ENCODE peak calls at places on chromosome 16, in eight cellular contexts. S is cardiac muscle cell, Q is osteoblast, U is BE2C, H is upper lobe of right lung, N is neural progenitor cell, Y is spleen, R is lung. M is an unnamed sample.
A peak's percentile ranks its signal among the peaks of the same experiment; 100 is the strongest.

GRCh38 chr16:11698271-11698689 is 30.0 kb downstream of the SNN start:
- DNase-seq in R (no peak), N (no peak), S (no peak), U (no peak), H (no peak), Q (no peak), Y (no peak), M (no peak)

GRCh38 chr16:12567602-12568001 is 236.1 kb downstream of the CPPED1 start:
- DNase-seq in U (no peak), H (no peak), S (no peak), R (no peak), N (no peak), Y (no peak), Q (no peak), M (no peak)

GRCh38 chr16:4927661-4928060 is 9.3 kb downstream of the PPL start:
- DNase-seq in N (no peak), Y (no peak), S (no peak), H (no peak), R (no peak), U (no peak), Q (peak; percentile 4), M (no peak)

GRCh38 chr16:71933913-71934696 is 38.8 kb downstream of the IST1 start:
- DNase-seq in S (no peak), N (peak; percentile 61), Y (no peak), Q (no peak), U (no peak), R (no peak), H (no peak), M (peak; percentile 39)

GRCh38 chr16:29790949-29791844 is 646 bp downstream of the KIF22 start:
- DNase-seq in Y (no peak), N (peak; percentile 30), R (no peak), H (no peak), S (no peak), Q (peak; percentile 85), U (no peak), M (no peak)

GRCh38 chr16:84603115-84603816 is 14.6 kb downstream of the COTL1 start:
- DNase-seq in U (peak; percentile 53), R (peak; percentile 76), Y (peak; percentile 91), H (peak; percentile 85), S (peak; percentile 97), N (no peak), Q (peak; percentile 98), M (peak; percentile 98)

GRCh38 chr16:19991614-19992013 is 82.1 kb downstream of the GPR139 start:
- DNase-seq in Y (no peak), H (no peak), R (no peak), N (no peak), Q (no peak), S (no peak), U (no peak), M (no peak)

GRCh38 chr16:8923199-8923598 is 40.5 kb downstream of the USP7 start:
- DNase-seq in U (no peak), R (no peak), S (no peak), Q (no peak), H (no peak), N (no peak), Y (no peak), M (no peak)

GRCh38 chr16:35252356-35252936 is 1793.0 kb downstream of the TP53TG3F start:
- DNase-seq in N (no peak), H (no peak), Y (no peak), Q (no peak), R (no peak), U (no peak), S (peak; percentile 0), M (peak; percentile 3)

GRCh38 chr16:76656951-76657498 is 379.8 kb downstream of the CNTNAP4 start:
- DNase-seq in H (no peak), U (peak; percentile 74), N (no peak), Y (no peak), R (no peak), S (no peak), Q (no peak), M (no peak)

GRCh38 chr16:86072328-86073102 is 173.6 kb downstream of the IRF8 start:
- DNase-seq in S (peak; percentile 80), R (peak; percentile 50), U (peak; percentile 69), Y (peak; percentile 71), H (no peak), N (peak; percentile 78), Q (peak; percentile 94), M (peak; percentile 87)

GRCh38 chr16:66167564-66168291 is 198.8 kb upstream of the CDH5 start:
- DNase-seq in R (no peak), Y (no peak), U (peak; percentile 20), S (peak; percentile 99), Q (peak; percentile 91), H (no peak), N (peak; percentile 15), M (peak; percentile 97)

GRCh38 chr16:68235882-68236803 is at the start of gene ESRP2:
- DNase-seq in S (no peak), R (peak; percentile 86), N (peak; percentile 62), Q (peak; percentile 72), H (peak; percentile 95), U (no peak), Y (peak; percentile 86), M (no peak)

GRCh38 chr16:25006504-25007055 is 8.6 kb downstream of the ARHGAP17 start:
- DNase-seq in N (no peak), U (peak; percentile 41), Q (no peak), Y (no peak), S (peak; percentile 80), R (no peak), H (no peak), M (peak; percentile 80)

GRCh38 chr16:81516478-81517149 is 72.0 kb downstream of the CMIP start:
- DNase-seq in H (peak; percentile 48), R (no peak), S (no peak), N (no peak), U (peak; percentile 65), Q (peak; percentile 39), Y (peak; percentile 68), M (peak; percentile 80)

GRCh38 chr16:15807603-15808009 is 49.2 kb downstream of the MYH11 start:
- DNase-seq in R (no peak), U (no peak), N (peak; percentile 28), H (no peak), S (peak; percentile 89), Y (peak; percentile 39), Q (peak; percentile 50), M (peak; percentile 19)

DNA sequence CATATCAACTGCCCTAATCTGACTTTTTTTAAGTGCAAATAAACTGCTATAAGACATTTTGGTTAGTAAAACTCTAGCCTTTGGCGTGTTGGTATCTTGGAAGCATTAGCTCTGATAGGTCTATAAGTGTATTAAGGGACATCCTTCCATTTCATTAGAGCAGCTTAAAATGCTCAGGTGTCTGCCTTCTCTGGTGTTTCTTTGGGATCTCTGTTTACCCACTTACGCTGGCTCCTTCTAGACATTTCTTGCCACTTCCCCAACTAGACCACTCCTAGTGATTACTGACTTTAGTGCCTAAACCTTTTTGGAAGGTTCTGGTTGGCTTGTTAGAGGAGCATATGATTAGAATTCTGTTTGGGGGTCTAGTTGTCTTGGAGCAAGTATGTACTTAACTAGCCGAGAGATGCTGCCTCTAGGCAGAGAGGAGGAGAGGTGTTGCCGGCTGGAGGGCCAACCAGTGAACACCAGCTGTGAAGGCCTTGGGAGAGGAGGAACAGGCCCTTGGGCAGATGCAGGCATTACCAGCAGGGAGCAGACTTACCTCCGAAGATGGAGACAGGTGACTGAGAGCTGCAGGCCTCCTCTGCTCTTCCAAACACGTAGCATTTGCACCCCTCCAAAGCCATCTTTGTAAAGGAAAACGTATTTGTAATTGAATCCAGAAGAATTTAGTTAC is 15.2 kb upstream of the CLEC18C start:
- DNase-seq in N (no peak), Y (peak; percentile 62), U (no peak), Q (peak; percentile 52), R (no peak), S (no peak), H (no peak), M (no peak)
- H3K4me3 ChIP-seq in N (no peak overlapping the region), Y (no peak overlapping the region), U (no peak overlapping the region), Q (no peak overlapping the region), R (no peak overlapping the region), S (no peak overlapping the region), H (no peak overlapping the region), M (no peak overlapping the region)

GRCh38 chr16:13896543-13897182 is 23.3 kb upstream of the ERCC4 start:
- DNase-seq in N (no peak), U (no peak), Y (no peak), Q (no peak), H (no peak), S (peak; percentile 22), R (no peak), M (no peak)
- TF ChIP-seq CTCF in N (peak; percentile 30), U (peak; percentile 50), Y (no peak), Q (peak; percentile 28), H (no peak), S (peak; percentile 42), R (no peak), M (peak; percentile 23)

DNA sequence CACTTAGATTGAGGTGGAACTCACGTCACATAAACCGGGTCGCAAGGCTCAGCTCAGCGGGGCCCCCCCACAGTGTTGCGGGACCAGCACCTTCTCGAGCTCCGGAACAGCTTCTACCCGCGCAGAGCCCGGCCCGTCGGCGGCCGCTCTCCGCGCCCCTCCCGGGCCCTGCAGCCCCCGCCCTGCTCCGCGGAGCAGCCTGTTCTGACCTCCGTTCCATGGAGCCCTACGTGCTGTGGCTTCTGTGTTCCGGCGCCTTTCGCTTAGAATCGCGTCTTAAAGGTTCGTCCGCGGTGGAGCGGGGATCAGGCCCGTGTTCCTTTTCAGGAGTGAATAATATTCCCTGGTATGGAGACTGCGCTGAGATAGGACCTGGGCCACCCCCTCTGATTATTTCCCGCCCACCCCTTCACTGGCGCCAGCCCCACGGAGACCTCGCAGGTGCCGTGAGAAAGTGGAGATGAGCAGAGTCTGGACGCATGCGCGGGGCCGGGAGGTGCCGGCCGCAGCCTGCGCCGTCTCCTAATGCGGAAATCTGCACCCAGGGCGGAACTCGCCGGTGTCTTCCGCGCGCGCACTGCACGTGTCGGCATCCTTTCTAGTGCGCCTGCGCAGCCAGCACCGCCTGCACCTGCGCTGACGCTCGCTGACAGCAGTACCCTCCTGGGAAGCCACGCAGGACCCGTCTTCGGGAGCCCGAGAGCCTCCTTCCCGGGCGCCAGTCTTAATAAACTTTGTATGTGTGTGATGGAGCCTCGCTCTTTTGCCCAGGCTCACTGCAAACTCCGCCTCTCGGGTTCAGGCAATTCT is 30.9 kb downstream of the ZNF778 start:
- DNase-seq in U (no peak), S (no peak), N (no peak), Q (peak; percentile 62), R (no peak), H (no peak), Y (no peak), M (no peak)
- H3K4me3 ChIP-seq in U (no peak overlapping the region), S (peak overlapping the region; percentile 58), N (peak overlapping the region; percentile 64), Q (peak overlapping the region; percentile 67), R (no peak overlapping the region), H (peak overlapping the region; percentile 49), Y (peak overlapping the region; percentile 49), M (peak overlapping the region; percentile 54)

GRCh38 chr16:55570159-55570558 is 3.7 kb downstream of the CAPNS2 start:
- DNase-seq in H (no peak), Q (no peak), Y (no peak), N (no peak), R (no peak), S (no peak), U (no peak), M (no peak)

GRCh38 chr16:55575621-55576020 is 9.1 kb downstream of the CAPNS2 start:
- DNase-seq in N (no peak), S (no peak), Y (no peak), U (no peak), H (no peak), Q (no peak), R (no peak), M (no peak)

GRCh38 chr16:55571191-55571897 is 4.9 kb downstream of the CAPNS2 start:
- DNase-seq in H (no peak), Y (no peak), N (no peak), S (no peak), Q (no peak), U (no peak), R (no peak), M (no peak)

GRCh38 chr16:55569025-55569424 is 2.5 kb downstream of the CAPNS2 start:
- DNase-seq in U (no peak), Y (no peak), Q (no peak), S (peak; percentile 77), R (no peak), N (no peak), H (no peak), M (peak; percentile 83)

GRCh38 chr16:55572439-55572838 is 6.0 kb downstream of the CAPNS2 start:
- DNase-seq in S (peak; percentile 30), U (no peak), N (no peak), H (no peak), Q (no peak), Y (no peak), R (no peak), M (peak; percentile 47)
- TF ChIP-seq CTCF in S (no peak), U (no peak), N (no peak), H (no peak), Q (no peak), Y (no peak), R (no peak), M (no peak)

M was measured in fibroblast of the aortic adventitia.